ENCODE peak calls at places on chromosomes 7 and 10, in eight cellular contexts. N is ELR, G is Panc1, M is activated gamma-delta T cell treated with Interleukin-2 at 50 U/mL for 16 hours, Z is LoVo, T is HEK293T, A is hypothalamus, V is kidney glomerular epithelial cell. C is an unnamed sample.

GRCh38 chr7:90766814-90767564 is 170.9 kb downstream of the CDK14 start:
- DNase-seq in T (no peak), N (peak; percentile 34), G (no peak), A (peak; percentile 15), V (peak; percentile 93), Z (peak; percentile 91), M (no peak), C (no peak)

GRCh38 chr10:102758226-102758932 is 14.6 kb downstream of the WBP1L start:
- DNase-seq in Z (no peak), A (no peak), V (no peak), T (no peak), M (no peak), N (no peak), G (no peak), C (no peak)

GRCh38 chr10:121580276-121581116 is 17.7 kb downstream of the FGFR2 start:
- DNase-seq in N (no peak), A (no peak), G (no peak), M (no peak), V (no peak), T (no peak), Z (no peak), C (peak; percentile 80)

GRCh38 chr7:35875292-35875691 is 74.4 kb downstream of the SEPTIN7 start:
- DNase-seq in A (no peak), M (no peak), T (no peak), V (no peak), G (no peak), N (peak; percentile 68), Z (no peak), C (no peak)

GRCh38 chr10:99782447-99783286 is at the start of gene ABCC2:
- DNase-seq in N (no peak), M (no peak), V (no peak), Z (peak; percentile 75), T (no peak), A (no peak), G (no peak), C (no peak)

GRCh38 chr10:91907033-91907594 is 2.2 kb downstream of the FGFBP3 start:
- DNase-seq in A (no peak), M (no peak), N (no peak), Z (no peak), G (no peak), V (no peak), T (no peak), C (no peak)

GRCh38 chr7:2966466-2967078 is 77.1 kb downstream of the CARD11 start:
- DNase-seq in V (no peak), A (no peak), M (no peak), N (no peak), T (peak; percentile 3), Z (no peak), G (no peak), C (no peak)

GRCh38 chr10:122422266-122422980 is 32.0 kb upstream of the ARMS2 start:
- DNase-seq in V (no peak), M (peak; percentile 27), G (no peak), A (no peak), T (no peak), Z (no peak), N (no peak), C (no peak)

GRCh38 chr10:126734015-126734414 is 63.5 kb upstream of the C10orf90 start:
- DNase-seq in M (no peak), T (no peak), N (no peak), V (no peak), Z (no peak), A (no peak), G (no peak), C (no peak)

GRCh38 chr7:54664235-54665228 is 94.5 kb downstream of the SEC61G start:
- DNase-seq in V (peak; percentile 48), G (no peak), T (peak; percentile 76), N (peak; percentile 22), A (peak; percentile 62), Z (peak; percentile 50), M (no peak), C (no peak)

GRCh38 chr10:91090761-91091529 is 129.5 kb upstream of the PCGF5 start:
- DNase-seq in G (no peak), M (no peak), V (no peak), N (peak; percentile 17), T (no peak), Z (no peak), A (no peak), C (no peak)

GRCh38 chr7:52009195-52009594 is 692.6 kb upstream of the COBL start:
- DNase-seq in N (no peak), T (no peak), V (no peak), Z (no peak), A (no peak), G (no peak), M (no peak), C (no peak)

GRCh38 chr7:70104243-70104642 is 506.0 kb downstream of the AUTS2 start:
- DNase-seq in Z (no peak), M (no peak), T (no peak), N (no peak), A (no peak), G (no peak), V (no peak), C (no peak)

GRCh38 chr10:44963772-44964633 is 4.4 kb downstream of the RASSF4 start:
- DNase-seq in M (no peak), Z (no peak), A (peak; percentile 93), N (no peak), T (no peak), G (no peak), V (no peak), C (no peak)

GRCh38 chr7:100573691-100574361 is at the start of gene SAP25:
- DNase-seq in M (no peak), N (no peak), Z (no peak), A (no peak), G (no peak), T (no peak), V (no peak), C (no peak)

GRCh38 chr10:118594392-118595063 is 920 bp downstream of the PRLHR start:
- DNase-seq in Z (no peak), G (no peak), V (peak; percentile 21), M (peak; percentile 24), T (no peak), A (peak; percentile 23), N (peak; percentile 15), C (no peak)

GRCh38 chr10:126375926-126376554 is 12.2 kb downstream of the ADAM12 start:
- DNase-seq in Z (no peak), N (peak; percentile 53), A (no peak), T (no peak), V (no peak), G (no peak), M (no peak), C (no peak)

GRCh38 chr7:158811461-158811860 is 17.8 kb downstream of the ESYT2 start:
- DNase-seq in A (no peak), M (peak; percentile 21), N (peak; percentile 22), Z (peak; percentile 19), T (no peak), V (no peak), G (no peak), C (no peak)

GRCh38 chr7:44965441-44965903 is 13.3 kb downstream of the MYO1G start:
- DNase-seq in V (no peak), Z (no peak), A (no peak), M (no peak), N (no peak), T (no peak), G (no peak), C (no peak)